ENCODE peak calls at places on chromosomes 12 and 14, in seven cellular contexts. One of them, this sample, is unnamed. For H3K4me1 and H3K27me3, the result is how much of the 10 kb centered on the place peaks cover.

GRCh38 chr12:82517808-82518207 is 159.5 kb downstream of the METTL25 start:
- DNase-seq in foreskin keratinocyte: no peak
- DNase-seq in suprapubic skin: no peak
- DNase-seq in heart right ventricle: no peak
- DNase-seq in IMR-90: no peak
- DNase-seq in testis: no peak
- DNase-seq in stomach: no peak
- DNase-seq in this sample: no peak

GRCh38 chr12:54368709-54369596 is 4.7 kb upstream of the GPR84 start:
- DNase-seq in foreskin keratinocyte: no peak
- DNase-seq in suprapubic skin: peak
- DNase-seq in heart right ventricle: peak
- DNase-seq in IMR-90: peak
- DNase-seq in testis: peak
- DNase-seq in stomach: peak
- DNase-seq in this sample: no peak

GRCh38 chr12:94100254-94100653 is 48.1 kb upstream of the PLXNC1 start:
- DNase-seq in foreskin keratinocyte: peak
- DNase-seq in suprapubic skin: no peak
- DNase-seq in heart right ventricle: no peak
- DNase-seq in IMR-90: peak
- DNase-seq in testis: no peak
- DNase-seq in stomach: no peak
- DNase-seq in this sample: peak

GRCh38 chr12:79121486-79121885 is 256.9 kb downstream of the SYT1 start:
- DNase-seq in foreskin keratinocyte: no peak
- DNase-seq in suprapubic skin: no peak
- DNase-seq in heart right ventricle: no peak
- DNase-seq in IMR-90: no peak
- DNase-seq in testis: no peak
- DNase-seq in stomach: no peak
- DNase-seq in this sample: no peak

GRCh38 chr12:70467908-70468733 is 102.0 kb downstream of the KCNMB4 start:
- DNase-seq in foreskin keratinocyte: no peak
- DNase-seq in suprapubic skin: no peak
- DNase-seq in heart right ventricle: no peak
- DNase-seq in IMR-90: no peak
- DNase-seq in testis: peak
- DNase-seq in stomach: no peak
- DNase-seq in this sample: no peak

GRCh38 chr12:20257311-20257710 is 111.0 kb upstream of the PDE3A start:
- DNase-seq in foreskin keratinocyte: no peak
- DNase-seq in suprapubic skin: no peak
- DNase-seq in heart right ventricle: no peak
- DNase-seq in IMR-90: no peak
- DNase-seq in testis: no peak
- DNase-seq in stomach: no peak
- DNase-seq in this sample: no peak

GRCh38 chr14:79587194-79587593 is 624.1 kb downstream of the DIO2 start:
- DNase-seq in foreskin keratinocyte: no peak
- DNase-seq in suprapubic skin: no peak
- DNase-seq in heart right ventricle: no peak
- DNase-seq in IMR-90: no peak
- DNase-seq in testis: no peak
- DNase-seq in stomach: no peak
- DNase-seq in this sample: no peak

GRCh38 chr12:96235497-96235826 is 41.3 kb downstream of the ELK3 start:
- DNase-seq in foreskin keratinocyte: no peak
- DNase-seq in suprapubic skin: no peak
- DNase-seq in heart right ventricle: no peak
- DNase-seq in IMR-90: no peak
- DNase-seq in testis: no peak
- DNase-seq in stomach: no peak
- DNase-seq in this sample: peak

GRCh38 chr12:118190266-118190665 is 54.3 kb downstream of the PEBP1 start:
- DNase-seq in foreskin keratinocyte: no peak
- DNase-seq in suprapubic skin: no peak
- DNase-seq in heart right ventricle: no peak
- DNase-seq in IMR-90: peak
- DNase-seq in testis: peak
- DNase-seq in stomach: no peak
- DNase-seq in this sample: no peak

GRCh38 chr12:48932878-48933277 is 7.6 kb upstream of the FKBP11 start:
- DNase-seq in foreskin keratinocyte: no peak
- DNase-seq in suprapubic skin: no peak
- DNase-seq in heart right ventricle: no peak
- DNase-seq in IMR-90: no peak
- DNase-seq in testis: no peak
- DNase-seq in stomach: no peak
- DNase-seq in this sample: no peak

GRCh38 chr12:52975820-52976573 is 27.1 kb downstream of the KRT18 start:
- DNase-seq in foreskin keratinocyte: no peak
- DNase-seq in suprapubic skin: no peak
- DNase-seq in heart right ventricle: peak
- DNase-seq in IMR-90: peak
- DNase-seq in testis: no peak
- DNase-seq in stomach: peak
- DNase-seq in this sample: peak

GRCh38 chr14:32009221-32009620 is 67.9 kb upstream of the ARHGAP5 start:
- DNase-seq in foreskin keratinocyte: no peak
- DNase-seq in suprapubic skin: no peak
- DNase-seq in heart right ventricle: no peak
- DNase-seq in IMR-90: no peak
- DNase-seq in testis: no peak
- DNase-seq in stomach: no peak
- DNase-seq in this sample: no peak

GRCh38 chr14:96086032-96086431 is 46.9 kb downstream of the C14orf132 start:
- DNase-seq in foreskin keratinocyte: no peak
- DNase-seq in suprapubic skin: no peak
- DNase-seq in heart right ventricle: no peak
- DNase-seq in IMR-90: peak
- DNase-seq in testis: no peak
- DNase-seq in stomach: no peak
- DNase-seq in this sample: peak

GRCh38 chr14:77808250-77808649 is 8.3 kb downstream of the ADCK1 start:
- DNase-seq in foreskin keratinocyte: no peak
- DNase-seq in suprapubic skin: no peak
- DNase-seq in heart right ventricle: no peak
- DNase-seq in IMR-90: no peak
- DNase-seq in testis: no peak
- DNase-seq in stomach: no peak
- DNase-seq in this sample: no peak

GRCh38 chr14:38505221-38506095 is 249.6 kb upstream of the CLEC14A start:
- DNase-seq in foreskin keratinocyte: no peak
- DNase-seq in suprapubic skin: no peak
- DNase-seq in heart right ventricle: no peak
- DNase-seq in IMR-90: peak
- DNase-seq in testis: no peak
- DNase-seq in stomach: no peak
- DNase-seq in this sample: no peak

GRCh38 chr12:89873745-89874144 is 165.1 kb upstream of the ATP2B1 start:
- DNase-seq in foreskin keratinocyte: no peak
- DNase-seq in suprapubic skin: no peak
- DNase-seq in heart right ventricle: no peak
- DNase-seq in IMR-90: peak
- DNase-seq in testis: no peak
- DNase-seq in stomach: no peak
- DNase-seq in this sample: no peak

GRCh38 chr14:80414080-80414479 is 202.8 kb upstream of the DIO2 start:
- DNase-seq in foreskin keratinocyte: no peak
- DNase-seq in suprapubic skin: no peak
- DNase-seq in heart right ventricle: no peak
- DNase-seq in IMR-90: no peak
- DNase-seq in testis: no peak
- DNase-seq in stomach: no peak
- DNase-seq in this sample: no peak

GRCh38 chr14:37170237-37170636 is 2.2 kb downstream of the SLC25A21 start:
- DNase-seq in foreskin keratinocyte: no peak
- DNase-seq in suprapubic skin: no peak
- DNase-seq in heart right ventricle: no peak
- DNase-seq in IMR-90: no peak
- DNase-seq in testis: no peak
- DNase-seq in stomach: no peak
- DNase-seq in this sample: no peak

GRCh38 chr12:128570191-128571065 is 253.3 kb downstream of the SLC15A4 start:
- DNase-seq in foreskin keratinocyte: no peak
- DNase-seq in suprapubic skin: no peak
- DNase-seq in heart right ventricle: no peak
- DNase-seq in IMR-90: no peak
- DNase-seq in testis: no peak
- DNase-seq in stomach: no peak
- DNase-seq in this sample: no peak

GRCh38 chr14:39467889-39468524 is 35.8 kb upstream of the FBXO33 start:
- DNase-seq in foreskin keratinocyte: no peak
- DNase-seq in suprapubic skin: no peak
- DNase-seq in heart right ventricle: no peak
- DNase-seq in IMR-90: peak
- DNase-seq in testis: no peak
- DNase-seq in stomach: no peak
- DNase-seq in this sample: no peak

GRCh38 chr12:115357681-115358080 is 673.7 kb upstream of the TBX3 start:
- DNase-seq in foreskin keratinocyte: no peak
- DNase-seq in suprapubic skin: no peak
- DNase-seq in heart right ventricle: no peak
- DNase-seq in IMR-90: no peak
- DNase-seq in testis: no peak
- DNase-seq in stomach: no peak
- DNase-seq in this sample: no peak

GRCh38 chr12:24788886-24789285 is 160.0 kb downstream of the BCAT1 start:
- DNase-seq in foreskin keratinocyte: no peak
- DNase-seq in suprapubic skin: no peak
- DNase-seq in heart right ventricle: no peak
- DNase-seq in IMR-90: no peak
- DNase-seq in testis: no peak
- DNase-seq in stomach: no peak
- DNase-seq in this sample: no peak

GRCh38 chr14:78863143-78863542 is 693.0 kb downstream of the NRXN3 start:
- DNase-seq in foreskin keratinocyte: peak
- DNase-seq in suprapubic skin: no peak
- DNase-seq in heart right ventricle: no peak
- DNase-seq in IMR-90: peak
- DNase-seq in testis: peak
- DNase-seq in stomach: no peak
- DNase-seq in this sample: no peak

GRCh38 chr12:13386269-13387039 is 189.9 kb downstream of the EMP1 start:
- DNase-seq in foreskin keratinocyte: no peak
- DNase-seq in suprapubic skin: no peak
- DNase-seq in heart right ventricle: no peak
- DNase-seq in IMR-90: no peak
- DNase-seq in testis: no peak
- DNase-seq in stomach: no peak
- DNase-seq in this sample: no peak

GRCh38 chr12:65565601-65566560 is 258.4 kb upstream of the HMGA2 start:
- DNase-seq in foreskin keratinocyte: peak
- DNase-seq in suprapubic skin: no peak
- DNase-seq in heart right ventricle: no peak
- DNase-seq in IMR-90: peak
- DNase-seq in testis: no peak
- DNase-seq in stomach: no peak
- DNase-seq in this sample: no peak

GRCh38 chr14:104858811-104859426 is 6.1 kb upstream of the CEP170B start:
- DNase-seq in foreskin keratinocyte: no peak
- DNase-seq in suprapubic skin: peak
- DNase-seq in heart right ventricle: no peak
- DNase-seq in IMR-90: no peak
- DNase-seq in testis: no peak
- DNase-seq in stomach: no peak
- DNase-seq in this sample: peak
- TF ChIP-seq CTCF in foreskin keratinocyte: no peak
- TF ChIP-seq CTCF in suprapubic skin: no peak
- TF ChIP-seq CTCF in heart right ventricle: no peak
- TF ChIP-seq CTCF in IMR-90: no peak
- TF ChIP-seq CTCF in testis: no peak
- TF ChIP-seq CTCF in stomach: no peak
- TF ChIP-seq CTCF in this sample: no peak

GRCh38 chr14:101776315-101776714 is 14.8 kb downstream of the PPP2R5C start:
- DNase-seq in foreskin keratinocyte: no peak
- DNase-seq in suprapubic skin: no peak
- DNase-seq in heart right ventricle: no peak
- DNase-seq in IMR-90: no peak
- DNase-seq in testis: no peak
- DNase-seq in stomach: no peak
- DNase-seq in this sample: no peak
- H3K4me1 ChIP-seq in foreskin keratinocyte: under half
- H3K4me1 ChIP-seq in suprapubic skin: under half
- H3K4me1 ChIP-seq in heart right ventricle: under half
- H3K4me1 ChIP-seq in IMR-90: under half
- H3K4me1 ChIP-seq in testis: under half
- H3K4me1 ChIP-seq in stomach: under half
- H3K4me1 ChIP-seq in this sample: under half

DNA sequence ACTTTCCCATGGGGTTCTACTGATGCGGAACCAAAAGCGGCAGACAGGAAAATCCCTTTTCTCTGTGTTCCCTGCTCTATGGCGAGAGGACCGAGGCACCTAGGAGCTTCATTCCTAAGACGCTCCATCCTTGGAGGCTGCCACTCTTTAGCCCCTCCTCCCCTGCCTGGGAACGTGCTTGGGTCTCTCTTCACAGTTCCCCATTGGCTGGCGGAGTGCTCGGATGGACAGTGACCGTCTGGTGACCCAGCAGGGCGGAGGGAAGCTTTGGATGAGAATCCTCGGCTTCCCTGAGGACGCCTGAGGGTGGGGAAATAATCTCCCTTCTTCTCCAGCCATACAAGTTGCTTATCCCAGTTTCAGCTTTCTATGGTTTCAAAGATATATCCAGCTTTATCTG is 37.3 kb downstream of the KCNA5 start:
- DNase-seq in foreskin keratinocyte: no peak
- DNase-seq in suprapubic skin: no peak
- DNase-seq in heart right ventricle: peak
- DNase-seq in IMR-90: no peak
- DNase-seq in testis: peak
- DNase-seq in stomach: no peak
- DNase-seq in this sample: no peak
- H3K27me3 ChIP-seq in foreskin keratinocyte: under half
- H3K27me3 ChIP-seq in suprapubic skin: under half
- H3K27me3 ChIP-seq in heart right ventricle: under half
- H3K27me3 ChIP-seq in IMR-90: under half
- H3K27me3 ChIP-seq in testis: under half
- H3K27me3 ChIP-seq in stomach: under half
- H3K27me3 ChIP-seq in this sample: under half

DNA sequence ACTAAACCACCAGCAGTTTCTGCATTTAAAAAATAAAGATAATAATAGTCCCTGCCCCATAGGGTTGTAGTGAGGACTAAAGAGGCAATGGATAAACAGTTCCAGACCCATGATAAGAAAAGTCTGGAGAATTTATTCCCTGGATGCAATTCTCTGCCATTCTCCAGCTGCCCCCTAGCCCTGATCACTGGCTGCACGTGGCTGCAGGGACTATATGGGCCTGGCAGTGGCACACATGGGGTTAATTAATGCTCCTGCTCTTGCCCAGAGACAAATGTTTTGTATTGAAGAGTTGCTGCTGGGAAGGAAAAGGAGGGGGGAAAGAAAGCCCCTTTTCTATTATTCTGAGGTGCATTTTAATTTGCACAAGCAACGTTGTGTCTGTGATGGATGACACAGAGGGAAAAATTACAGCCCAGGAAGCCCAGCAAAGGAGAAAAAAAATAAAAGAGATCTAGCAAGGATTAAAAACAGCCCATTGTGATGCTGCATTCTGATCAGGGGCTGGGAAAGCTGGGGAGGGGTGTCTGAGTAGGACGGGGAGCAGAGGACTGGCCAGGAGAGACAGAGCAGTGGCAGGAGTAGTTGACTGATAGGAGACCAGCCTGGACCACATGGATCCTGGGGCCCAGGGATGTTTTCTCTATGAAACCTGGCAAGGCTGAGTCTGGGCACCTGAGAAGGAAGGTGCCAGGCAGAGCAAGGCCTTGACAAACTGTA is 149.3 kb downstream of the ESRRB start:
- DNase-seq in foreskin keratinocyte: no peak
- DNase-seq in suprapubic skin: no peak
- DNase-seq in heart right ventricle: no peak
- DNase-seq in IMR-90: no peak
- DNase-seq in testis: no peak
- DNase-seq in stomach: no peak
- DNase-seq in this sample: no peak
- TF ChIP-seq CTCF in foreskin keratinocyte: no peak
- TF ChIP-seq CTCF in suprapubic skin: no peak
- TF ChIP-seq CTCF in heart right ventricle: no peak
- TF ChIP-seq CTCF in IMR-90: no peak
- TF ChIP-seq CTCF in testis: no peak
- TF ChIP-seq CTCF in stomach: no peak
- TF ChIP-seq CTCF in this sample: no peak